ENCODE peak calls at places on chromosomes 3 and 15, in four cellular contexts. One of them, this sample, is unnamed.

GRCh38 chr3:72901840-72902239 is 14.0 kb downstream of the GXYLT2 start:
- DNase-seq in choroid plexus epithelial cell: no peak
- DNase-seq in cardiac muscle cell: no peak
- DNase-seq in K562: no peak
- DNase-seq in this sample: no peak

GRCh38 chr15:99068186-99068585 is 36.7 kb upstream of the SYNM start:
- DNase-seq in cardiac muscle cell: no peak
- DNase-seq in choroid plexus epithelial cell: no peak
- DNase-seq in K562: no peak
- DNase-seq in this sample: no peak

GRCh38 chr3:108493862-108494261 is 16.5 kb downstream of the MYH15 start:
- DNase-seq in K562: no peak
- DNase-seq in cardiac muscle cell: no peak
- DNase-seq in choroid plexus epithelial cell: no peak
- DNase-seq in this sample: no peak

GRCh38 chr3:16174389-16174788 is at the start of gene GALNT15:
- DNase-seq in K562: no peak
- DNase-seq in cardiac muscle cell: peak
- DNase-seq in choroid plexus epithelial cell: peak
- DNase-seq in this sample: peak

GRCh38 chr3:150180349-150180748 is 209.7 kb upstream of the PFN2 start:
- DNase-seq in K562: no peak
- DNase-seq in cardiac muscle cell: no peak
- DNase-seq in choroid plexus epithelial cell: peak
- DNase-seq in this sample: no peak

GRCh38 chr3:141505166-141505565 is 18.3 kb downstream of the RASA2 start:
- DNase-seq in cardiac muscle cell: no peak
- DNase-seq in choroid plexus epithelial cell: no peak
- DNase-seq in K562: no peak
- DNase-seq in this sample: no peak

GRCh38 chr15:66848666-66849392 is 146.8 kb downstream of the SMAD6 start:
- DNase-seq in cardiac muscle cell: peak
- DNase-seq in K562: no peak
- DNase-seq in choroid plexus epithelial cell: no peak
- DNase-seq in this sample: no peak

GRCh38 chr15:67828379-67828968 is 3.2 kb downstream of the SKOR1 start:
- DNase-seq in choroid plexus epithelial cell: no peak
- DNase-seq in K562: no peak
- DNase-seq in cardiac muscle cell: no peak
- DNase-seq in this sample: no peak

GRCh38 chr15:83250766-83251165 is 33.7 kb downstream of the BNC1 start:
- DNase-seq in choroid plexus epithelial cell: peak
- DNase-seq in K562: no peak
- DNase-seq in cardiac muscle cell: no peak
- DNase-seq in this sample: no peak

GRCh38 chr3:108099679-108100428 is 9.0 kb upstream of the CD47 start:
- DNase-seq in choroid plexus epithelial cell: no peak
- DNase-seq in cardiac muscle cell: no peak
- DNase-seq in K562: peak
- DNase-seq in this sample: no peak

GRCh38 chr3:142586803-142587406 is 8.4 kb upstream of the ATR start:
- DNase-seq in choroid plexus epithelial cell: peak
- DNase-seq in K562: peak
- DNase-seq in cardiac muscle cell: peak
- DNase-seq in this sample: peak

GRCh38 chr3:34229871-34230270 is 431.4 kb downstream of the PDCD6IP start:
- DNase-seq in cardiac muscle cell: peak
- DNase-seq in choroid plexus epithelial cell: no peak
- DNase-seq in K562: no peak
- DNase-seq in this sample: no peak
- TF ChIP-seq CTCF in cardiac muscle cell: no peak
- TF ChIP-seq CTCF in choroid plexus epithelial cell: no peak
- TF ChIP-seq CTCF in K562: no peak
- TF ChIP-seq CTCF in this sample: no peak

GRCh38 chr3:172040078-172040975 is 949 bp downstream of the FNDC3B start:
- DNase-seq in cardiac muscle cell: peak
- DNase-seq in K562: peak
- DNase-seq in choroid plexus epithelial cell: peak
- DNase-seq in this sample: peak
- TF ChIP-seq CTCF in cardiac muscle cell: peak
- TF ChIP-seq CTCF in K562: no peak
- TF ChIP-seq CTCF in choroid plexus epithelial cell: peak
- TF ChIP-seq CTCF in this sample: no peak

GRCh38 chr3:184697845-184698244 is 14.0 kb downstream of the MAGEF1 start:
- DNase-seq in choroid plexus epithelial cell: no peak
- DNase-seq in K562: no peak
- DNase-seq in cardiac muscle cell: no peak
- DNase-seq in this sample: no peak

GRCh38 chr3:184700759-184701158 is 11.1 kb downstream of the MAGEF1 start:
- DNase-seq in K562: no peak
- DNase-seq in cardiac muscle cell: no peak
- DNase-seq in choroid plexus epithelial cell: no peak
- DNase-seq in this sample: no peak

DNA sequence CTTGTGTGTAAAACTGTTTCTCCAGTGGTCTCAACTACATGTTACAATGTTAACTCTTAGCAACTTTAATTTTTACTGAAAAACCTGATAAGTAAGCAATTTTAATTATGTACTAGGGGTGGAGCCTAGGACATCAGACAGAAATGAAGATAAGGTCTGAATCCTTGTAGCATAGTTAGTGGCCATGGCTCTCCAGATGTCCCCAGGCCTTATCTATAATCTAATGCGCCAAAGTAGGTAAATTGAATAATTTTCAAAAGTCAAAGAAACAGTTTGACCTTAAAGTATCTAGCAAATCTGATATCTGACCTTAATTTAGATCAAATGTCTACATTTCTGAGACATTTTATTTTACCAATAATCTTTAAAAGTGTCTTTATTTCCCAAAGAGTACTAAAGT is 8.2 kb downstream of the MAGEF1 start:
- DNase-seq in cardiac muscle cell: no peak
- DNase-seq in choroid plexus epithelial cell: no peak
- DNase-seq in K562: no peak
- DNase-seq in this sample: no peak
- TF ChIP-seq CTCF in cardiac muscle cell: no peak
- TF ChIP-seq CTCF in choroid plexus epithelial cell: no peak
- TF ChIP-seq CTCF in K562: no peak
- TF ChIP-seq CTCF in this sample: no peak

GRCh38 chr3:84175449-84175848 is 783.3 kb upstream of the CADM2 start:
- DNase-seq in K562: no peak
- DNase-seq in choroid plexus epithelial cell: peak
- DNase-seq in cardiac muscle cell: no peak
- DNase-seq in this sample: no peak
- TF ChIP-seq CTCF in K562: no peak
- TF ChIP-seq CTCF in choroid plexus epithelial cell: no peak
- TF ChIP-seq CTCF in cardiac muscle cell: no peak
- TF ChIP-seq CTCF in this sample: no peak

This sample was measured in heart right ventricle.